ENCODE peak calls at places on chromosomes 2 and 18, in five cellular contexts. V, R, Z, T and B are unnamed samples.

GRCh38 chr2:159157361-159158045 is 129.0 kb downstream of the WDSUB1 start:
- DNase-seq in V (no peak), R (no peak), Z (no peak), T (peak; percentile 25), B (no peak)

GRCh38 chr2:239194731-239195317 is 206.0 kb downstream of the HDAC4 start:
- DNase-seq in V (no peak), R (peak; percentile 7), Z (no peak), T (no peak), B (no peak)

GRCh38 chr2:134736167-134736885 is 17.5 kb upstream of the TMEM163 start:
- DNase-seq in V (no peak), R (no peak), Z (no peak), T (peak; percentile 12), B (no peak)

GRCh38 chr2:9333591-9334171 is 89.6 kb downstream of the ITGB1BP1 start:
- DNase-seq in V (no peak), R (peak; percentile 70), Z (peak; percentile 47), T (peak; percentile 86), B (peak; percentile 72)

GRCh38 chr2:132645176-132645575 is 24.8 kb downstream of the LYPD1 start:
- DNase-seq in V (no peak), R (no peak), Z (no peak), T (no peak), B (no peak)

GRCh38 chr2:9895669-9896068 is 52.4 kb downstream of the TAF1B start:
- DNase-seq in V (no peak), R (no peak), Z (no peak), T (no peak), B (no peak)

GRCh38 chr2:109173311-109174171 is 44.5 kb downstream of the SH3RF3 start:
- DNase-seq in V (no peak), R (peak; percentile 45), Z (peak; percentile 84), T (peak; percentile 32), B (peak; percentile 63)

GRCh38 chr2:45889053-45889452 is 237.6 kb downstream of the PRKCE start:
- DNase-seq in V (no peak), R (peak; percentile 63), Z (no peak), T (peak; percentile 64), B (peak; percentile 32)

GRCh38 chr18:79578396-79579260 is 101.0 kb upstream of the CTDP1 start:
- DNase-seq in V (no peak), R (peak; percentile 36), Z (no peak), T (no peak), B (peak; percentile 6)

GRCh38 chr2:120675460-120676130 is 60.1 kb upstream of the GLI2 start:
- DNase-seq in V (peak; percentile 40), R (peak; percentile 74), Z (peak; percentile 65), T (peak; percentile 79), B (peak; percentile 47)

GRCh38 chr18:63951302-63951705 is 2.2 kb downstream of the HMSD start:
- DNase-seq in V (no peak), R (no peak), Z (no peak), T (no peak), B (no peak)

GRCh38 chr2:75324141-75324540 is 124.8 kb upstream of the TACR1 start:
- DNase-seq in V (no peak), R (no peak), Z (no peak), T (no peak), B (no peak)

GRCh38 chr2:85395912-85396475 is 14.2 kb downstream of the CAPG start:
- DNase-seq in V (no peak), R (no peak), Z (no peak), T (no peak), B (no peak)

GRCh38 chr18:7567487-7568425 is 640 bp downstream of the PTPRM start:
- DNase-seq in V (peak; percentile 1), R (peak; percentile 71), Z (peak; percentile 67), T (peak; percentile 85), B (peak; percentile 27)

GRCh38 chr2:86231680-86232372 is 32.6 kb downstream of the MRPL35 start:
- DNase-seq in V (no peak), R (no peak), Z (no peak), T (no peak), B (no peak)

GRCh38 chr2:216283038-216283900 is 89.0 kb downstream of the MARCHF4 start:
- DNase-seq in V (peak; percentile 17), R (no peak), Z (no peak), T (peak; percentile 57), B (no peak)

GRCh38 chr2:28993211-28993960 is 12.3 kb downstream of the TOGARAM2 start:
- DNase-seq in V (no peak), R (peak; percentile 68), Z (no peak), T (no peak), B (peak; percentile 75)

GRCh38 chr2:222514901-222515300 is 90.6 kb downstream of the SGPP2 start:
- DNase-seq in V (no peak), R (no peak), Z (no peak), T (no peak), B (no peak)

GRCh38 chr2:218003994-218004419 is 1.2 kb upstream of the TNS1 start:
- DNase-seq in V (no peak), R (peak; percentile 93), Z (peak; percentile 87), T (peak; percentile 51), B (peak; percentile 53)

GRCh38 chr2:85561280-85562212 is at the start of gene GGCX:
- DNase-seq in V (peak; percentile 92), R (peak; percentile 95), Z (peak; percentile 96), T (peak; percentile 99), B (peak; percentile 97)

GRCh38 chr2:26114144-26114543 is 58.7 kb upstream of the GAREM2 start:
- DNase-seq in V (no peak), R (no peak), Z (no peak), T (no peak), B (no peak)

GRCh38 chr18:36392163-36392887 is 94.8 kb downstream of the FHOD3 start:
- DNase-seq in V (no peak), R (no peak), Z (no peak), T (no peak), B (no peak)

GRCh38 chr2:196176142-196176738 is 4.9 kb upstream of the STK17B start:
- DNase-seq in V (peak; percentile 54), R (no peak), Z (no peak), T (peak; percentile 5), B (peak; percentile 77)

GRCh38 chr2:45268631-45269030 is 259.4 kb upstream of the SIX2 start:
- DNase-seq in V (no peak), R (no peak), Z (no peak), T (no peak), B (no peak)

GRCh38 chr2:226771067-226771466 is 28.6 kb downstream of the IRS1 start:
- DNase-seq in V (no peak), R (no peak), Z (no peak), T (no peak), B (peak; percentile 54)

GRCh38 chr2:60629263-60629662 is 75.8 kb upstream of the BCL11A start:
- DNase-seq in V (no peak), R (no peak), Z (no peak), T (no peak), B (no peak)

GRCh38 chr2:203395858-203396257 is 67.7 kb downstream of the ABI2 start:
- DNase-seq in V (no peak), R (no peak), Z (no peak), T (no peak), B (no peak)

GRCh38 chr2:26716769-26717168 is 24.2 kb downstream of the KCNK3 start:
- DNase-seq in V (no peak), R (no peak), Z (no peak), T (no peak), B (no peak)

GRCh38 chr2:152580722-152581121 is 136.5 kb downstream of the PRPF40A start:
- DNase-seq in V (no peak), R (no peak), Z (no peak), T (no peak), B (no peak)

GRCh38 chr18:11673560-11673959 is 15.5 kb upstream of the GNAL start:
- DNase-seq in V (no peak), R (no peak), Z (no peak), T (no peak), B (no peak)

GRCh38 chr2:235146206-235146605 is 194.4 kb downstream of the SH3BP4 start:
- DNase-seq in V (no peak), R (no peak), Z (no peak), T (no peak), B (no peak)

GRCh38 chr2:231464576-231465540 is 574 bp upstream of the NCL start:
- DNase-seq in V (peak; percentile 100), R (peak; percentile 98), Z (peak; percentile 98), T (peak; percentile 99), B (peak; percentile 38)

GRCh38 chr2:46518848-46519247 is 39.5 kb downstream of the TMEM247 start:
- DNase-seq in V (no peak), R (no peak), Z (peak; percentile 45), T (no peak), B (no peak)

GRCh38 chr2:229363126-229363814 is 92.2 kb upstream of the PID1 start:
- DNase-seq in V (no peak), R (no peak), Z (no peak), T (no peak), B (no peak)